ENCODE peak calls at places on chromosomes 11 and 22, in seven cellular contexts. Q is AML-193, F is mucosa of descending colon, S is activated T-cell treated with anti-CD3 and anti-CD28 coated beads for 1 hour, B is DMS153, J is HL-60, C is amniotic epithelial cell. N is an unnamed sample.

GRCh38 chr11:88181776-88182175 is 6.5 kb upstream of the RAB38 start:
- DNase-seq in Q (no peak), F (no peak), S (no peak), B (no peak), J (no peak), C (no peak), N (no peak)

GRCh38 chr22:21641417-21641794 is 696 bp upstream of the SDF2L1 start:
- DNase-seq in Q (peak; percentile 29), F (no peak), S (no peak), B (no peak), J (no peak), C (peak; percentile 50), N (no peak)

GRCh38 chr11:99911116-99911515 is 776.0 kb upstream of the ARHGAP42 start:
- DNase-seq in Q (peak; percentile 5), F (no peak), S (no peak), B (no peak), J (no peak), C (no peak), N (no peak)

GRCh38 chr11:134640971-134641968 is 229.2 kb upstream of the B3GAT1 start:
- DNase-seq in Q (no peak), F (no peak), S (no peak), B (no peak), J (no peak), C (no peak), N (no peak)

GRCh38 chr22:17064498-17065100 is 20.2 kb upstream of the IL17RA start:
- DNase-seq in Q (no peak), F (no peak), S (no peak), B (no peak), J (no peak), C (no peak), N (no peak)

GRCh38 chr11:69269926-69270697 is 23.8 kb upstream of the MYEOV start:
- DNase-seq in Q (no peak), F (no peak), S (no peak), B (no peak), J (no peak), C (no peak), N (no peak)

GRCh38 chr22:32761251-32761903 is 40.1 kb upstream of the TIMP3 start:
- DNase-seq in Q (no peak), F (no peak), S (no peak), B (no peak), J (no peak), C (peak; percentile 32), N (no peak)

GRCh38 chr22:26835023-26835422 is 177.6 kb downstream of the MIAT start:
- DNase-seq in Q (no peak), F (no peak), S (no peak), B (no peak), J (no peak), C (no peak), N (no peak)

GRCh38 chr11:76598426-76598839 is 72.1 kb downstream of the LRRC32 start:
- DNase-seq in Q (peak; percentile 57), F (peak; percentile 49), S (no peak), B (no peak), J (peak; percentile 38), C (peak; percentile 64), N (no peak)

GRCh38 chr11:74162688-74163467 is 7.9 kb downstream of the C2CD3 start:
- DNase-seq in Q (no peak), F (no peak), S (no peak), B (no peak), J (no peak), C (no peak), N (no peak)